ENCODE peak calls at places on chromosomes 2 and 18, in four cellular contexts. N is breast epithelium, Y is fibroblast of lung, V is adrenal gland. Z is an unnamed sample.

GRCh38 chr2:69493268-69493667 is 56.0 kb upstream of the NFU1 start:
- DNase-seq in Y (no peak), V (no peak), N (no peak), Z (no peak)

GRCh38 chr2:45237850-45238542 is 228.7 kb upstream of the SIX2 start:
- DNase-seq in N (no peak), Y (peak), V (no peak), Z (peak)

GRCh38 chr2:127625146-127625943 is 20.6 kb upstream of the GPR17 start:
- DNase-seq in V (no peak), N (no peak), Y (no peak), Z (no peak)

GRCh38 chr2:134727385-134727784 is 8.6 kb upstream of the TMEM163 start:
- DNase-seq in V (no peak), Y (no peak), N (no peak), Z (peak)

GRCh38 chr2:241329669-241330615 is 14.2 kb downstream of the SEPTIN2 start:
- DNase-seq in V (no peak), Y (no peak), N (no peak), Z (no peak)

GRCh38 chr2:129757366-129757914 is 222.0 kb upstream of the RAB6C start:
- DNase-seq in V (no peak), N (no peak), Y (no peak), Z (no peak)

GRCh38 chr2:18536100-18536499 is 24.4 kb downstream of the RDH14 start:
- DNase-seq in N (no peak), Y (peak), V (no peak), Z (peak)

GRCh38 chr18:45951021-45951714 is 16.0 kb downstream of the EPG5 start:
- DNase-seq in V (peak), N (no peak), Y (peak), Z (peak)

GRCh38 chr2:171404258-171404657 is 29.5 kb downstream of the METTL8 start:
- DNase-seq in N (no peak), Y (no peak), V (no peak), Z (peak)

GRCh38 chr2:191894681-191895147 is 47.8 kb upstream of the CAVIN2 start:
- DNase-seq in V (no peak), N (no peak), Y (peak), Z (peak)

GRCh38 chr2:208256192-208256782 is 1.4 kb upstream of the IDH1 start:
- DNase-seq in N (no peak), V (no peak), Y (no peak), Z (no peak)

GRCh38 chr2:50143822-50144575 is 887.9 kb downstream of the NRXN1 start:
- DNase-seq in N (no peak), V (peak), Y (peak), Z (peak)

GRCh38 chr2:142877265-142877756 is at the start of gene KYNU:
- DNase-seq in N (no peak), V (no peak), Y (peak), Z (peak)

GRCh38 chr2:179252439-179252838 is 12.2 kb downstream of the SESTD1 start:
- DNase-seq in V (no peak), N (no peak), Y (no peak), Z (no peak)

GRCh38 chr18:75408554-75409506 is 18.7 kb downstream of the SMIM21 start:
- DNase-seq in V (peak), N (no peak), Y (peak), Z (peak)

GRCh38 chr18:73752546-73752945 is 395.1 kb downstream of the FBXO15 start:
- DNase-seq in Y (peak), N (no peak), V (no peak), Z (peak)

GRCh38 chr2:146037334-146037870 is 1517.5 kb upstream of the ZEB2 start:
- DNase-seq in V (no peak), N (no peak), Y (no peak), Z (no peak)

DNA sequence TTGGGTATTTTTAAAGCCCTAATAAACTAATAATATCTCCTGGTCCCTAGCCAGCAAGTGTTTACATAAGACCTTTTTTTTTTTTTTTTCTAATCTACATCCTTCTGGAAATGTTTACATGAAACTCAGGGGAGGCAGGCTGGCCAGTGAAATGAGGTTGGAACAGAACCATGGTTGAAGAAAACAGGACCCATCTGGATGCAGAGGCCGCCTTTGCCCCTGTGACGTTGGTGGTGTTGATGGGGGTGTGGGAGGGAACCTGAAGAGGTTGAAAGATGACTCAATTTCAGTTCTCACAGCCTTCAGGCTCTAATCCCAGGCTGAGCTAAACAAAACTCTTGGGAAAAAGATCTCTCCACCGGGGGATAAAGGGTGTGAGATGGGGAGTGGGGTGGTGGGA is 118.5 kb downstream of the NRP2 start:
- DNase-seq in V (no peak), Y (peak), N (no peak), Z (peak)
- TF ChIP-seq CTCF in V (no peak), Y (no peak), N (no peak), Z (no peak)

GRCh38 chr2:132426033-132426432 is 9.4 kb downstream of the GPR39 start:
- DNase-seq in V (no peak), N (no peak), Y (no peak), Z (no peak)

GRCh38 chr2:132426621-132427020 is 10.0 kb downstream of the GPR39 start:
- DNase-seq in V (no peak), Y (no peak), N (no peak), Z (no peak)

GRCh38 chr2:132421198-132421780 is 4.7 kb downstream of the GPR39 start:
- DNase-seq in Y (peak), N (no peak), V (no peak), Z (no peak)

GRCh38 chr2:132420776-132421175 is 4.2 kb downstream of the GPR39 start:
- DNase-seq in N (no peak), V (no peak), Y (no peak), Z (peak)

DNA sequence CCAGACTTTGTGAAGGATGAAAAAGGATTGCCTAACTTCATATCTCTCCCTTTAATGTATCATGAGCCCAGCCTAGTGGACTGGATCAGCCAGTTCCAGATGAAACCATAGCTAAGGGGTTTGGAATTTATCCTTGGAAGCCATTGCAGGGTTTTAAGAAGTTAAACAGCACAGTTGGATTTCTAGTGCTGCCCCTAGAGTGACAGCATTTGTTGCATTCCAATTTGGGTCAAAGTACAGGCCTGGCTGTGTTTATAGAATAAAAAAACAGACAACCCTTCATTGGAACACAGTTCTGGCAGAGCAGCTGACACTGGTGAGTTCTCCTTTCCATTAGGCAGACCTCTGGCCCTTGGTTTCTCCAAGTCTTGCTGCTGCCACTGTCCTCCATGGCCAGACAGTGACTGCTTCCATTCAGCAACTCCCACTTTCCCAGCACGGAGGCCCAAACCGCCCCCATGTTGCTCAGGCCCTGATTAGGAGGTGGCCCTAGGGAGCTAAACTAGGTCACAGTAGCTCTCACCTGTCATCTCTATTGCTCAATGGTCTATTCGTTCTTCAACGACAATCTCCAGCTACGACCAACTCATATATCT is 8.0 kb downstream of the GPR39 start:
- DNase-seq in N (no peak), V (no peak), Y (peak), Z (peak)
- TF ChIP-seq CTCF in N (no peak), V (no peak), Y (no peak), Z (peak)

GRCh38 chr18:44229693-44230108 is 451.0 kb upstream of the SETBP1 start:
- DNase-seq in Y (peak), V (peak), N (peak), Z (peak)
- TF ChIP-seq CTCF in Y (peak), V (no peak), N (no peak), Z (no peak)

GRCh38 chr2:100321181-100321880 is 970 bp downstream of the LONRF2 start:
- DNase-seq in V (peak), Y (peak), N (peak), Z (peak)
- TF ChIP-seq CTCF in V (no peak), Y (no peak), N (peak), Z (peak)

GRCh38 chr2:57959380-57959779 is 87.2 kb upstream of the VRK2 start:
- DNase-seq in V (no peak), Y (no peak), N (no peak), Z (no peak)

GRCh38 chr2:57954020-57954419 is 92.6 kb upstream of the VRK2 start:
- DNase-seq in Y (no peak), N (no peak), V (no peak), Z (no peak)

GRCh38 chr2:57962861-57963260 is 83.7 kb upstream of the VRK2 start:
- DNase-seq in Y (no peak), N (no peak), V (no peak), Z (no peak)

GRCh38 chr2:57957238-57957637 is 89.4 kb upstream of the VRK2 start:
- DNase-seq in N (no peak), V (no peak), Y (no peak), Z (no peak)
- TF ChIP-seq CTCF in N (no peak), V (no peak), Y (no peak), Z (no peak)

DNA sequence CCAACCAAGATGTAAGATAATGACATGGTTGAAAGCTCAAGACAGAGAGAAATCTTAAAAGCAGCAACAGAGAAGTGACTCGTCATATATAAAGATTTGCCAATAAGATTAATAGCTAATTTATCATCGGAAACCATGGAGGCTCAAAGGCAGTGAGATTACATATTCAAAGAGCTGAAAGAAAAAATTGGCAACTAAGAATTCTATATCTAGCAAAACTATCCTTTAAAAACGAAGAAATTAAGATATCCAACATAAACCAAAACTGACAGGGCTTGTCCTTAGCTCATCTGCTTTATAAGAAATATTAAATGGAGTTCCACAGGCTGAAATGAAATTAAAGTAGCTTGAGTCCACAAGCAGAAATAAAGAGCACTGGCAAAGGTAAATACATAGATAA is 236.6 kb downstream of the ANAPC1 start:
- DNase-seq in N (no peak), Y (no peak), V (no peak), Z (no peak)
- TF ChIP-seq CTCF in N (no peak), Y (no peak), V (no peak), Z (no peak)

Z was measured in fibroblast of villous mesenchyme.